ENCODE peak calls at places on chromosome 20, in seven cellular contexts. Y is foreskin melanocyte; O is upper lobe of right lung; R is activated naive CD8-positive, alpha-beta T cell treated with anti-CD3 and anti-CD28 coated beads, Interleukin-2, amount 50 U/mL, for 24 hours; F is astrocyte; P is neuronal stem cell; H is hypothalamus. B is an unnamed sample.

GRCh38 chr20:36847009-36847709 is 28.8 kb upstream of the TLDC2 start:
- DNase-seq in O (no peak), F (peak), R (no peak), P (no peak), Y (peak), H (peak), B (peak)

GRCh38 chr20:58452667-58453255 is 62.4 kb downstream of the APCDD1L start:
- DNase-seq in R (no peak), F (no peak), H (no peak), P (no peak), Y (no peak), O (no peak), B (no peak)

GRCh38 chr20:42603655-42604054 is 586.1 kb downstream of the PTPRT start:
- DNase-seq in O (no peak), P (no peak), Y (no peak), R (no peak), H (no peak), F (no peak), B (no peak)

GRCh38 chr20:49567421-49568256 is at the start of gene PTGIS:
- DNase-seq in F (no peak), O (no peak), P (peak), H (no peak), Y (no peak), R (no peak), B (no peak)

GRCh38 chr20:51938557-51939324 is 136.4 kb upstream of the SALL4 start:
- DNase-seq in O (no peak), F (no peak), P (no peak), H (no peak), Y (peak), R (no peak), B (no peak)

GRCh38 chr20:26167499-26167898 is 470.8 kb upstream of the ZNF337 start:
- DNase-seq in H (no peak), P (no peak), F (peak), O (no peak), R (no peak), Y (peak), B (peak)

GRCh38 chr20:53738039-53738944 is 144.7 kb upstream of the ZNF217 start:
- DNase-seq in P (no peak), F (peak), H (peak), O (peak), Y (peak), R (no peak), B (peak)

GRCh38 chr20:17662333-17663039 is 19.6 kb downstream of the RRBP1 start:
- DNase-seq in F (peak), H (no peak), Y (no peak), O (no peak), R (peak), P (no peak), B (no peak)

GRCh38 chr20:13771853-13772453 is 12.8 kb downstream of the ESF1 start:
- DNase-seq in H (no peak), P (no peak), R (no peak), Y (no peak), O (no peak), F (peak), B (no peak)

GRCh38 chr20:63529180-63529860 is 7.9 kb downstream of the PTK6 start:
- DNase-seq in R (no peak), O (no peak), F (no peak), H (no peak), Y (no peak), P (no peak), B (no peak)

GRCh38 chr20:47501483-47502270 is at the start of gene NCOA3:
- DNase-seq in F (peak), Y (peak), R (peak), H (peak), P (peak), O (peak), B (peak)

GRCh38 chr20:33211817-33212424 is 5.2 kb upstream of the BPIFA3 start:
- DNase-seq in R (peak), Y (peak), H (no peak), P (peak), O (no peak), F (peak), B (peak)

GRCh38 chr20:54134445-54135220 is 39.2 kb downstream of the CYP24A1 start:
- DNase-seq in O (no peak), P (no peak), H (no peak), Y (no peak), F (peak), R (no peak), B (peak)

GRCh38 chr20:5895626-5896025 is 54.7 kb downstream of the TRMT6 start:
- DNase-seq in P (no peak), H (no peak), O (no peak), F (no peak), Y (no peak), R (no peak), B (no peak)

GRCh38 chr20:10784337-10785183 is 110.8 kb upstream of the JAG1 start:
- DNase-seq in O (no peak), H (no peak), Y (no peak), F (no peak), P (no peak), R (no peak), B (no peak)

GRCh38 chr20:10800288-10800687 is 126.5 kb upstream of the JAG1 start:
- DNase-seq in R (no peak), P (no peak), F (no peak), O (no peak), Y (no peak), H (no peak), B (no peak)

GRCh38 chr20:50652702-50653294 is 38.5 kb downstream of the RIPOR3 start:
- DNase-seq in R (no peak), P (no peak), Y (no peak), F (no peak), O (no peak), H (no peak), B (no peak)

GRCh38 chr20:50286174-50286511 is 95.5 kb downstream of the CEBPB start:
- DNase-seq in H (no peak), F (no peak), P (no peak), Y (no peak), O (no peak), R (no peak), B (no peak)

GRCh38 chr20:59751075-59751711 is 146.9 kb downstream of the PHACTR3 start:
- DNase-seq in Y (peak), F (no peak), P (peak), O (peak), H (peak), R (peak), B (peak)

GRCh38 chr20:2698912-2699311 is 6.3 kb downstream of the EBF4 start:
- DNase-seq in H (no peak), P (no peak), R (no peak), F (no peak), Y (no peak), O (no peak), B (no peak)

GRCh38 chr20:34216382-34216742 is 24.9 kb upstream of the ASIP start:
- DNase-seq in O (no peak), P (no peak), Y (no peak), R (no peak), F (no peak), H (no peak), B (no peak)

GRCh38 chr20:15658295-15658694 is 915.0 kb downstream of the KIF16B start:
- DNase-seq in H (no peak), O (no peak), P (peak), F (no peak), Y (peak), R (no peak), B (no peak)

GRCh38 chr20:38315290-38315966 is 11.5 kb downstream of the BPI start:
- DNase-seq in O (no peak), P (no peak), H (no peak), Y (no peak), R (no peak), F (no peak), B (no peak)

GRCh38 chr20:20440473-20440872 is 72.6 kb downstream of the INSM1 start:
- DNase-seq in F (no peak), R (no peak), P (no peak), Y (no peak), O (no peak), H (no peak), B (no peak)

GRCh38 chr20:36340593-36340990 is 34.5 kb downstream of the DLGAP4 start:
- DNase-seq in H (no peak), O (no peak), R (peak), Y (no peak), F (no peak), P (no peak), B (no peak)

GRCh38 chr20:47724910-47725247 is 60.4 kb downstream of the SULF2 start:
- DNase-seq in F (no peak), H (no peak), O (no peak), Y (no peak), P (no peak), R (no peak), B (no peak)

GRCh38 chr20:21432911-21433310 is 35.6 kb upstream of the NKX2-4 start:
- DNase-seq in Y (no peak), R (no peak), O (no peak), P (no peak), F (no peak), H (no peak), B (no peak)

GRCh38 chr20:36542019-36542488 is 735 bp downstream of the MYL9 start:
- DNase-seq in O (no peak), Y (no peak), F (no peak), R (no peak), H (no peak), P (peak), B (no peak)

GRCh38 chr20:48198951-48199431 is 413.7 kb upstream of the SULF2 start:
- DNase-seq in P (no peak), F (peak), R (no peak), H (no peak), O (no peak), Y (no peak), B (no peak)

GRCh38 chr20:20887593-20888272 is 175.3 kb upstream of the RALGAPA2 start:
- DNase-seq in F (no peak), P (peak), O (no peak), R (no peak), H (no peak), Y (no peak), B (no peak)

GRCh38 chr20:3203315-3204123 is 963 bp downstream of the DDRGK1 start:
- DNase-seq in P (no peak), R (peak), O (no peak), H (no peak), Y (peak), F (no peak), B (peak)

GRCh38 chr20:36471885-36472642 is 69.3 kb upstream of the MYL9 start:
- DNase-seq in R (no peak), O (no peak), Y (no peak), F (no peak), P (no peak), H (no peak), B (no peak)

GRCh38 chr20:1943267-1944002 is 48.2 kb downstream of the SIRPA start:
- DNase-seq in R (no peak), H (no peak), O (no peak), Y (no peak), P (no peak), F (no peak), B (peak)

GRCh38 chr20:47785900-47786762 is 850 bp upstream of the SULF2 start:
- DNase-seq in H (peak), P (peak), F (peak), R (peak), Y (peak), O (no peak), B (peak)

GRCh38 chr20:32244959-32245358 is 32.5 kb upstream of the KIF3B start:
- DNase-seq in O (no peak), H (no peak), Y (no peak), P (no peak), R (no peak), F (no peak), B (no peak)